ENCODE peak calls at places on chromosomes 7 and 10, in four cellular contexts. J, A, R and F are unnamed samples.

GRCh38 chr10:88992945-88993537 is 2.4 kb downstream of the FAS start:
- DNase-seq in J (no peak), A (no peak), R (no peak), F (no peak)

GRCh38 chr10:131675104-131675503 is 225.7 kb upstream of the PPP2R2D start:
- DNase-seq in J (no peak), A (no peak), R (no peak), F (no peak)

GRCh38 chr10:70106958-70107791 is 25.4 kb downstream of the AIFM2 start:
- DNase-seq in J (no peak), A (no peak), R (no peak), F (peak; percentile 53)

GRCh38 chr7:158245724-158246041 is 341.9 kb downstream of the PTPRN2 start:
- DNase-seq in J (no peak), A (no peak), R (no peak), F (no peak)

GRCh38 chr7:2138146-2138765 is 94.5 kb downstream of the MAD1L1 start:
- DNase-seq in J (no peak), A (no peak), R (peak; percentile 65), F (peak; percentile 38)

GRCh38 chr10:132225073-132225848 is 38.5 kb downstream of the DPYSL4 start:
- DNase-seq in J (no peak), A (no peak), R (no peak), F (no peak)

GRCh38 chr10:72006026-72006425 is 41.8 kb downstream of the CHST3 start:
- DNase-seq in J (no peak), A (no peak), R (no peak), F (no peak)

GRCh38 chr7:31882187-31882586 is 188.0 kb downstream of the PDE1C start:
- DNase-seq in J (no peak), A (peak; percentile 81), R (no peak), F (no peak)

GRCh38 chr10:99758241-99758891 is 24.1 kb upstream of the ABCC2 start:
- DNase-seq in J (no peak), A (no peak), R (no peak), F (no peak)

GRCh38 chr7:139683137-139683871 is 94.5 kb downstream of the HIPK2 start:
- DNase-seq in J (no peak), A (no peak), R (no peak), F (peak; percentile 74)

GRCh38 chr7:128904381-128905197 is 5.9 kb downstream of the KCP start:
- DNase-seq in J (peak; percentile 46), A (no peak), R (no peak), F (peak; percentile 45)

GRCh38 chr7:94439893-94440381 is 45.2 kb downstream of the COL1A2 start:
- DNase-seq in J (no peak), A (no peak), R (no peak), F (no peak)

GRCh38 chr7:102287082-102287464 is 405 bp downstream of the SH2B2 start:
- DNase-seq in J (no peak), A (no peak), R (no peak), F (no peak)

GRCh38 chr10:75261813-75262725 is 26.3 kb upstream of the COMTD1 start:
- DNase-seq in J (no peak), A (no peak), R (no peak), F (no peak)

GRCh38 chr7:7867835-7868234 is 100.8 kb upstream of the GLCCI1 start:
- DNase-seq in J (no peak), A (no peak), R (no peak), F (no peak)

DNA sequence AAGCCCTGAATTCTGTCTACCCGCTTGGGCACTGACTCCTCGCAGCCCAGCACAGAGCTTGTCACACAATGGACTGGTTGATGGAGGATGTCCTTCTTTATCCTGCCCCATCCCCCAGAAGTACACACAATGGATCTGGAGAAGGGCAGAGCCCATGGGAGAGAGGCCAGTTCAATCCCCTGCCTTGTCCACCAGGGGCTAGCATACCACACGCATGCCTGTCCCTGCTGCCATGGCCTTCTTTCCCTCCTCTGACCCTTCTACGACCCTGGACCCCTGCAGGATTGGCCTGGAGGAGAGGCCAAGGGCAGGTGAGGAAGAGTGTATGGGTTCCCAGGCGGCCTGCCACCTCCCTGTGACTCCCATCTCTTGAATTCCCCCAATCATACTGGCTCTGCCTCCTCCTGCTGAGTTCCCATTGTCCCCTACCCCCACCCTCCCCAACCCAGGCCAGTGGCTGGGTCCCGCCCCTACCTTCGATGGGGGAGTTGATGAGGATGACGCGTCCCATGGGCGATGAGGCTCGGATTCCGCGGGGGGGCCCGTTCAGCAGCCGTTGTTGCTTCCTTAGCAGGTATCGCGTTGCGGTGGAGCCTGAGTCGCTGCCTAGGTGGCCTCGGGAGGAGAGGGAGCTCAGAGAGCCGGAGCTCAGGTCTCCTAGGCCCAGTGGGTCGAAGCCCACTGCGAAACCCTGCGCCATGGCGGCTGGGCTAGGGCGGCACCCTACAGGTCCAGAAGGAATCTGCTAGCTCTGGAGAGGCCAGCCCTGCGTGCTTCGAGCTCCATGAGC is 1.2 kb downstream of the PDZD7 start:
- DNase-seq in J (no peak), A (no peak), R (no peak), F (no peak)
- TF ChIP-seq CTCF in J (no peak), A (no peak), R (no peak), F (no peak)

DNA sequence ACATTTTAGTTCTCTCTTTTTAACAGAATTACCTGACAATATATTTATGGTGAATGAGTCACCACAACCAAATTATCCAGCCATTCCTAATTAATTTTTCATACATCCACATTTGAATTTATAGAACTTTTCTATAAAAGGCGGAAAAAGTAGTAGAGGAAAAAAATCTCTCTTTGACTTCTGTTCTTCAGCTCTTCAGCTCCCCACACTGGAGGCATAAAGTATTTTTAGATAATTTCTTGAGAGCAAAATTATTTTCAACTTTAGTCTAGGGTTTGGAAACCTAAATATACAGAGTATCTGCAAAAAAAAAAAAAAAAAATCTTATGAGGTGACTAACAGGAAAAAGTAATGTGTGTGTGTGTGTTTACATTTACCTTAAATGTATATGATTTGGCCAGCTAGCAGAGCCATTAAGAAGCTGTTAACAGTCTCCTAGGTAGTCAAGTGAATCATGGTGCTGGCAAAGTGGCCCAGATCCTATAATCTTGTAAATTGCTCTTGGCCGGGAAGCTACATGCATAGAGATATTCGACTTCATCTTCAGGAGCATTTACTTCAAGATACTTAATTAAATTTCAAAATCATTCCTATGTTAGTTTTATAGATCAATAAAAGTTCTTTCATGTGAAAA is 383.1 kb upstream of the STEAP1 start:
- DNase-seq in J (no peak), A (no peak), R (no peak), F (no peak)
- TF ChIP-seq CTCF in J (no peak), A (no peak), R (no peak), F (peak; percentile 12)

DNA sequence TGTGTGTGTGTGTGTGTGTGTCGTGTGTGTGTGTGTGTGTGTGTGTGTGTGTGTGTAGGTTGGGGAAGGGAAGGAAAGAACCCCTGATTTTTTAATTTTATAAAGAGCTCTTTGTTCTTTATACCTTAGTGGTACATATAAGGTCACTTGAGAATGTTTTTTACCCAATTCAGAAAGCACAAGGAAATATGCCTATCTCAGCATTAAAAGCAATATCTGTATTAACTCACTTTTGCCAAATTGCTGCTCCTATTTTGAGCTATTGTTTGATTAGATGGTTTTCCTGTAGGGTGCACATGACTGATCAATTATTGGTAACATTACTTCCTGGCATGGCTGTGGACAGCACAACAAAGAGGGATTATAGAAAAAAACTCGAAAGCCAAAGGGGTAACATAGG is 60.5 kb downstream of the SEMA3D start:
- DNase-seq in J (no peak), A (no peak), R (no peak), F (no peak)
- TF ChIP-seq CTCF in J (no peak), A (no peak), R (no peak), F (no peak)

GRCh38 chr7:18241543-18242231 is 214.0 kb upstream of the PRPS1L1 start:
- DNase-seq in J (no peak), A (no peak), R (no peak), F (no peak)
- TF ChIP-seq CTCF in J (no peak), A (no peak), R (no peak), F (no peak)

DNA sequence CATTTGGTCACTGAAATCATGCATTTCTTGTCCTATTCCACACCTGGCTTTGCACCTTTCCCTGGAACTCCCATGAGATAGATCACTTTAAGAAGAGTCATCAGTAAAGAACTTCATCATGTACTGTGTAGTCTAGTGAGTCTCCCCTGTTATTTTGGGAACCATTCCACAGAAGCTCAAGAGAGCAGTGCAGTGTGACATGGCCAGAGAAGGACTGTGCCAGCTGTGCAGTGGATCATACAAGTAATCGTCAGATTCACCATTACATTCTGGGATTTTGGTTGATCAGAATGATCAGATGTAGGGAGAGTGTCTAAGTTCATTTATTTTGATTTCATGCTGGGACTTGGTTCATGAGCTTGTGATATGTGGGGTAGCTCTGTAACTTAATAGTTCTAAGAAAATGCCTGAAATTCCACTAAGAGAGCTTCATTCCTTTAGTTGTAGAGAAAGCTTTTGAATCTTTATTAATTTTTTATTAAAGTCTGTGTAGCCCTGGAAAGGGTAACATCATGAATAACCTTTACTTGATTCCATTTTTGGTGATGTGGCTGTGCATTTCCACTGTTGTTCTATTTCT is 166.8 kb downstream of the SUGCT start:
- DNase-seq in J (no peak), A (no peak), R (no peak), F (no peak)
- TF ChIP-seq CTCF in J (no peak), A (no peak), R (no peak), F (no peak)

GRCh38 chr7:150686030-150686626 is 622 bp downstream of the GIMAP2 start:
- DNase-seq in J (no peak), A (no peak), R (no peak), F (no peak)

GRCh38 chr7:150688630-150689029 is 3.1 kb downstream of the GIMAP2 start:
- DNase-seq in J (no peak), A (no peak), R (no peak), F (no peak)

GRCh38 chr7:150685219-150686029 is at the start of gene GIMAP2:
- DNase-seq in J (no peak), A (peak; percentile 29), R (no peak), F (peak; percentile 64)
- TF ChIP-seq CTCF in J (no peak), A (no peak), R (no peak), F (peak; percentile 11)

GRCh38 chr10:50614444-50615137 is 9.2 kb downstream of the SGMS1 start:
- DNase-seq in J (no peak), A (no peak), R (no peak), F (peak; percentile 3)
- TF ChIP-seq CTCF in J (no peak), A (no peak), R (no peak), F (peak; percentile 55)

DNA sequence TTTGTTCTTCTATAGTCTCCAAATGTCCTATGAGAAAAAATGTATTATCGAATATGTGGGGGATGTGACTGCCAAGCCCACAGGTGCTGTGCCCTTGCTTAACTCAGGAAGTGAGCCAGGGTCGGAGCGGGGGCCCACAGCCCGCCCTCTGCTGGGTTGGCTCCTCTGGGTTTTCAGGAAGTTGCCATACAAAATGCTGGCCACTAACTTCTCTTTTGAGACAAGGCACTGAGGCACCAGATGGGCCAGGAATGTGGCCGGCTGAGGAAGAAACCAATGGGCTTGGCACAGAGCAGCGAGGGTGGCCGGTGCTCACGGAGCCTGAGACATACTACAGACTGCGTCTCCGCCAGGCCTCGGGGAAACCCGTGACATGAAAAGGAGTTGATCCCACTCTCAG is 58.9 kb downstream of the FAM53B start:
- DNase-seq in J (no peak), A (peak; percentile 56), R (no peak), F (no peak)
- TF ChIP-seq CTCF in J (no peak), A (no peak), R (no peak), F (no peak)